ENCODE peak calls at places on chromosomes 6 and 20, in six cellular contexts. N is activated CD8-positive, alpha-beta memory T cell treated with anti-CD3 and anti-CD28 coated beads for 48 hours; E is spleen; H is AG09319; T is Right ventricle myocardium superior; B is HS-5. Z is an unnamed sample.

GRCh38 chr6:142416179-142416578 is 114.4 kb downstream of the ADGRG6 start:
- DNase-seq in N (no peak), E (no peak), H (peak), T (no peak), B (peak), Z (peak)

GRCh38 chr6:138087549-138087948 is 19.7 kb downstream of the PERP start:
- DNase-seq in N (no peak), E (no peak), H (no peak), T (no peak), B (no peak), Z (no peak)

GRCh38 chr20:4261333-4262284 is 246.3 kb upstream of the RNF24 start:
- DNase-seq in N (no peak), E (no peak), H (no peak), T (no peak), B (no peak), Z (no peak)

GRCh38 chr20:21360686-21361085 is 36.6 kb downstream of the NKX2-4 start:
- DNase-seq in N (no peak), E (no peak), H (peak), T (no peak), B (no peak), Z (peak)

GRCh38 chr6:152952866-152953509 is 29.9 kb downstream of the FBXO5 start:
- DNase-seq in N (no peak), E (no peak), H (no peak), T (no peak), B (peak), Z (no peak)

GRCh38 chr20:19552144-19552895 is 205.7 kb upstream of the RIN2 start:
- DNase-seq in N (no peak), E (no peak), H (no peak), T (no peak), B (no peak), Z (no peak)

GRCh38 chr20:41135187-41135887 is 2.0 kb upstream of the PLCG1 start:
- DNase-seq in N (no peak), E (peak), H (no peak), T (peak), B (no peak), Z (no peak)

GRCh38 chr6:16681260-16681873 is 79.9 kb downstream of the ATXN1 start:
- DNase-seq in N (no peak), E (no peak), H (peak), T (no peak), B (peak), Z (peak)

GRCh38 chr20:25206063-25206403 is 10.5 kb downstream of the ENTPD6 start:
- DNase-seq in N (no peak), E (peak), H (no peak), T (no peak), B (no peak), Z (no peak)

GRCh38 chr20:59248031-59248684 is 52.3 kb upstream of the EDN3 start:
- DNase-seq in N (no peak), E (no peak), H (no peak), T (no peak), B (no peak), Z (no peak)

GRCh38 chr6:38773338-38773737 is 58.2 kb downstream of the DNAH8 start:
- DNase-seq in N (no peak), E (no peak), H (no peak), T (no peak), B (no peak), Z (no peak)

GRCh38 chr6:142322504-142323198 is 20.8 kb downstream of the ADGRG6 start:
- DNase-seq in N (no peak), E (no peak), H (no peak), T (no peak), B (no peak), Z (no peak)

GRCh38 chr6:64672651-64673050 is 1034.4 kb downstream of the EYS start:
- DNase-seq in N (no peak), E (no peak), H (no peak), T (no peak), B (no peak), Z (no peak)

GRCh38 chr6:122712093-122712863 is 67.2 kb upstream of the FABP7 start:
- DNase-seq in N (no peak), E (no peak), H (no peak), T (no peak), B (no peak), Z (no peak)

GRCh38 chr6:36735110-36735971 is 37.7 kb downstream of the RAB44 start:
- DNase-seq in N (no peak), E (peak), H (peak), T (peak), B (no peak), Z (peak)

GRCh38 chr6:87881342-87881895 is 166.2 kb upstream of the SPACA1 start:
- DNase-seq in N (no peak), E (no peak), H (no peak), T (no peak), B (no peak), Z (no peak)

GRCh38 chr20:43987531-43987930 is 72.9 kb downstream of the TOX2 start:
- DNase-seq in N (no peak), E (no peak), H (no peak), T (no peak), B (no peak), Z (no peak)

GRCh38 chr6:54426995-54427394 is 118.8 kb downstream of the TINAG start:
- DNase-seq in N (no peak), E (no peak), H (no peak), T (no peak), B (no peak), Z (no peak)

GRCh38 chr20:10922941-10923340 is 249.1 kb upstream of the JAG1 start:
- DNase-seq in N (no peak), E (no peak), H (peak), T (no peak), B (peak), Z (peak)

GRCh38 chr20:20461526-20461925 is 93.6 kb downstream of the INSM1 start:
- DNase-seq in N (no peak), E (no peak), H (no peak), T (no peak), B (no peak), Z (no peak)

GRCh38 chr6:170230520-170231390 is 60.1 kb downstream of the DLL1 start:
- DNase-seq in N (no peak), E (no peak), H (no peak), T (peak), B (no peak), Z (no peak)

GRCh38 chr20:3326779-3327521 is 80.5 kb downstream of the DNAAF9 start:
- DNase-seq in N (no peak), E (no peak), H (no peak), T (no peak), B (no peak), Z (no peak)

GRCh38 chr6:159682265-159682664 is 10.8 kb downstream of the SOD2 start:
- DNase-seq in N (no peak), E (no peak), H (no peak), T (no peak), B (no peak), Z (peak)

Z was measured in retinal pigment epithelial cell.